ENCODE peak calls at places on chromosome 6, in four cellular contexts. J is H1, T is GM12878, Y is HepG2. X is an unnamed sample. For H3K36me3 and H3K4me1, the result is how much of the 10 kb centered on the place peaks cover.

GRCh38 chr6:22785036-22785435 is 215.7 kb downstream of the HDGFL1 start:
- DNase-seq in J (no peak), T (no peak), Y (no peak), X (no peak)

GRCh38 chr6:163525926-163526325 is 111.4 kb downstream of the QKI start:
- DNase-seq in J (no peak), T (no peak), Y (no peak), X (no peak)

GRCh38 chr6:1792989-1793388 is 183.3 kb downstream of the FOXC1 start:
- DNase-seq in J (no peak), T (no peak), Y (peak), X (peak)

GRCh38 chr6:102298066-102298465 is 904.6 kb downstream of the GRIK2 start:
- DNase-seq in J (no peak), T (no peak), Y (no peak), X (no peak)

GRCh38 chr6:91824346-91824745 is 1237.5 kb upstream of the MAP3K7 start:
- DNase-seq in J (no peak), T (no peak), Y (no peak), X (no peak)

GRCh38 chr6:81997091-81997926 is 244.8 kb upstream of the TENT5A start:
- DNase-seq in J (no peak), T (peak), Y (no peak), X (no peak)

GRCh38 chr6:143361536-143362191 is 88.8 kb downstream of the ADAT2 start:
- DNase-seq in J (no peak), T (no peak), Y (no peak), X (no peak)

GRCh38 chr6:159399953-159400352 is 230.8 kb downstream of the FNDC1 start:
- DNase-seq in J (no peak), T (no peak), Y (no peak), X (no peak)

GRCh38 chr6:161101517-161101916 is 109.9 kb downstream of the MAP3K4 start:
- DNase-seq in J (no peak), T (no peak), Y (no peak), X (no peak)

GRCh38 chr6:144155529-144155928 is 5.2 kb downstream of the STX11 start:
- DNase-seq in J (no peak), T (no peak), Y (no peak), X (no peak)

GRCh38 chr6:37820713-37821069 is 1.2 kb downstream of the ZFAND3 start:
- DNase-seq in J (no peak), T (no peak), Y (no peak), X (no peak)
- TF ChIP-seq SUZ12 in J (no peak), T (no peak), Y (no peak), X (no peak)

GRCh38 chr6:3108746-3109414 is 9.6 kb upstream of the BPHL start:
- DNase-seq in J (no peak), T (no peak), Y (peak), X (no peak)
- H3K36me3 ChIP-seq in J (under half), T (under half), Y (under half), X (half or more)

GRCh38 chr6:32191696-32192607 is 491 bp downstream of the GPSM3 start:
- DNase-seq in J (no peak), T (no peak), Y (no peak), X (no peak)
- H3K4me1 ChIP-seq in J (under half), T (under half), Y (half or more), X (under half)

GRCh38 chr6:37024665-37025337 is 19.3 kb downstream of the FGD2 start:
- DNase-seq in J (no peak), T (no peak), Y (no peak), X (no peak)
- TF ChIP-seq SUZ12 in J (no peak), T (no peak), Y (no peak), X (no peak)

GRCh38 chr6:155256122-155256795 is 7.6 kb upstream of the CLDN20 start:
- DNase-seq in J (no peak), T (no peak), Y (no peak), X (no peak)

GRCh38 chr6:155252581-155252980 is 11.2 kb upstream of the CLDN20 start:
- DNase-seq in J (no peak), T (no peak), Y (no peak), X (no peak)

GRCh38 chr6:155250701-155251381 is 13.0 kb upstream of the CLDN20 start:
- DNase-seq in J (no peak), T (no peak), Y (peak), X (no peak)

GRCh38 chr6:155253337-155253736 is 10.5 kb upstream of the CLDN20 start:
- DNase-seq in J (no peak), T (no peak), Y (peak), X (peak)

DNA sequence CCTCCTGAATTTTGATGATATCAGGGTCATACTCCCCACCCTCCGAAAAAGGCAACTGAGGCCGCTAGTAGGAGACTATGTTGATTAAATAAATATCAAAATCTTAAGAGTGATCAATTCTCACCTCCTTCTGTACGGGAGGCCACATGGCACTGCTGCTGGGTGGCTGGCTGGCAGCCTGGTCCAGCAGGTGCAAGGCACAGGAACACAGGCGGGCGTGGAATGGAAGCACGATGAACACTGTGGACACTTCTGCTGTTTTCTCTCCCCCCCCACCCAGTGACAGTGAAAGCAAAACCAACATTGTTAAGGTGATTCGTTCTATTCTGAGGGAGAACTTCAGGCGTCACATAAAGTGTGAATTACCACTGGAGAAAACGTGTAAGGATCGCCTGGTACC is 9.7 kb upstream of the CLDN20 start:
- DNase-seq in J (no peak), T (no peak), Y (no peak), X (no peak)
- H3K36me3 ChIP-seq in J (under half), T (under half), Y (under half), X (half or more)

GRCh38 chr6:122302077-122302476 is 97.4 kb upstream of the HSF2 start:
- DNase-seq in J (no peak), T (no peak), Y (no peak), X (no peak)

DNA sequence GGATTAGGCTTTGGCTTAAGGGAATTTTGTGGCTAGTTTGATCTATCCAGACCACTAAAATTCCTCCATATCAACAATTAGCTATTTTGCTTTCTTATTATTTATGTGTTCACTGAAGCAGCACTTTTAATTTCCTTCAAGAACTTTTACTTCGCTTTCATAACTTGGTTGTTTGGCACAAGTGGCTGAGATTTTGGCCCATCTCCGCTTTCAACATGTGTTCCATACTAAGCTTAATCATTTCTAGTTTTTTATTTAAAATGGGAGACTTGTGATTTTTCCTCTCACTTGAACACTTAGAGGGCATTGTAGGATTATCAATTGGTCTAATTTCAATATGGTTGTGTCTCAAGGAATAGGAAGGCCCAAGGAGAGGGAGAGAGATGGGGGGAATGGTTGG is 102.4 kb upstream of the HSF2 start:
- DNase-seq in J (no peak), T (no peak), Y (no peak), X (no peak)
- H3K4me1 ChIP-seq in J (under half), T (under half), Y (under half), X (under half)

GRCh38 chr6:150237626-150238025 is 94.8 kb downstream of the PPP1R14C start:
- DNase-seq in J (no peak), T (no peak), Y (no peak), X (no peak)

GRCh38 chr6:150236114-150236513 is 93.3 kb downstream of the PPP1R14C start:
- DNase-seq in J (no peak), T (no peak), Y (no peak), X (no peak)

GRCh38 chr6:150235218-150235617 is 92.4 kb downstream of the PPP1R14C start:
- DNase-seq in J (no peak), T (no peak), Y (no peak), X (no peak)

GRCh38 chr6:150238294-150238693 is 95.5 kb downstream of the PPP1R14C start:
- DNase-seq in J (no peak), T (no peak), Y (no peak), X (no peak)

GRCh38 chr6:150236544-150236943 is 93.7 kb downstream of the PPP1R14C start:
- DNase-seq in J (no peak), T (no peak), Y (no peak), X (no peak)
- TF ChIP-seq SUZ12 in J (no peak), T (no peak), Y (no peak), X (no peak)

GRCh38 chr6:137878810-137879285 is 11.8 kb downstream of the TNFAIP3 start:
- DNase-seq in J (peak), T (no peak), Y (no peak), X (no peak)
- H3K36me3 ChIP-seq in J (under half), T (half or more), Y (half or more), X (half or more)